ENCODE peak calls at places on chromosomes 12 and 14, in four cellular contexts. U, C, Y and N are unnamed samples.

GRCh38 chr12:58148405-58148804 is 207.0 kb downstream of the ATP23 start:
- DNase-seq in U (peak), C (no peak), Y (peak), N (no peak)

GRCh38 chr12:26768611-26769603 is 64.1 kb downstream of the ITPR2 start:
- DNase-seq in U (no peak), C (no peak), Y (no peak), N (no peak)

GRCh38 chr12:65608319-65608916 is 215.9 kb upstream of the HMGA2 start:
- DNase-seq in U (no peak), C (no peak), Y (peak), N (no peak)

GRCh38 chr12:27772328-27773049 is 7.5 kb upstream of the KLHL42 start:
- DNase-seq in U (no peak), C (no peak), Y (peak), N (no peak)

GRCh38 chr12:21113266-21113665 is 17.7 kb upstream of the SLCO1B1 start:
- DNase-seq in U (no peak), C (no peak), Y (no peak), N (no peak)

GRCh38 chr14:41899416-41899815 is 292.7 kb downstream of the LRFN5 start:
- DNase-seq in U (peak), C (no peak), Y (peak), N (no peak)

GRCh38 chr14:59832663-59833294 is 37.8 kb downstream of the RTN1 start:
- DNase-seq in U (no peak), C (no peak), Y (no peak), N (no peak)

GRCh38 chr12:3592856-3593625 is 102.0 kb downstream of the PRMT8 start:
- DNase-seq in U (no peak), C (no peak), Y (no peak), N (no peak)

GRCh38 chr12:53791735-53792326 is 40.1 kb upstream of the CISTR start:
- DNase-seq in U (no peak), C (peak), Y (peak), N (peak)

GRCh38 chr14:63383776-63384367 is 65.1 kb upstream of the GPHB5 start:
- DNase-seq in U (no peak), C (no peak), Y (no peak), N (no peak)

GRCh38 chr14:59582845-59583509 is 6.4 kb upstream of the CCDC175 start:
- DNase-seq in U (no peak), C (no peak), Y (no peak), N (no peak)

GRCh38 chr12:49294086-49294803 is 702 bp upstream of the PRPH start:
- DNase-seq in U (no peak), C (no peak), Y (no peak), N (no peak)

GRCh38 chr12:53060064-53060720 is 10.3 kb downstream of the TNS2 start:
- DNase-seq in U (no peak), C (no peak), Y (no peak), N (peak)

GRCh38 chr12:66164349-66164821 is 5.4 kb downstream of the TMBIM4 start:
- DNase-seq in U (peak), C (no peak), Y (peak), N (no peak)

GRCh38 chr14:95502381-95502950 is 14.0 kb downstream of the SYNE3 start:
- DNase-seq in U (no peak), C (no peak), Y (no peak), N (peak)

GRCh38 chr12:80868576-80868975 is 69.2 kb downstream of the LIN7A start:
- DNase-seq in U (no peak), C (no peak), Y (no peak), N (no peak)
- H3K27ac ChIP-seq in U (no peak), C (no peak), Y (no peak), N (no peak)

GRCh38 chr14:68549966-68550705 is 242.7 kb downstream of the ZFP36L1 start:
- DNase-seq in U (peak), C (no peak), Y (no peak), N (no peak)

GRCh38 chr14:68547305-68548193 is 245.3 kb downstream of the ZFP36L1 start:
- DNase-seq in U (peak), C (no peak), Y (peak), N (peak)

GRCh38 chr14:68549057-68549421 is 243.8 kb downstream of the ZFP36L1 start:
- DNase-seq in U (peak), C (no peak), Y (peak), N (peak)

GRCh38 chr14:68546839-68547238 is 246.0 kb downstream of the ZFP36L1 start:
- DNase-seq in U (peak), C (no peak), Y (peak), N (no peak)

DNA sequence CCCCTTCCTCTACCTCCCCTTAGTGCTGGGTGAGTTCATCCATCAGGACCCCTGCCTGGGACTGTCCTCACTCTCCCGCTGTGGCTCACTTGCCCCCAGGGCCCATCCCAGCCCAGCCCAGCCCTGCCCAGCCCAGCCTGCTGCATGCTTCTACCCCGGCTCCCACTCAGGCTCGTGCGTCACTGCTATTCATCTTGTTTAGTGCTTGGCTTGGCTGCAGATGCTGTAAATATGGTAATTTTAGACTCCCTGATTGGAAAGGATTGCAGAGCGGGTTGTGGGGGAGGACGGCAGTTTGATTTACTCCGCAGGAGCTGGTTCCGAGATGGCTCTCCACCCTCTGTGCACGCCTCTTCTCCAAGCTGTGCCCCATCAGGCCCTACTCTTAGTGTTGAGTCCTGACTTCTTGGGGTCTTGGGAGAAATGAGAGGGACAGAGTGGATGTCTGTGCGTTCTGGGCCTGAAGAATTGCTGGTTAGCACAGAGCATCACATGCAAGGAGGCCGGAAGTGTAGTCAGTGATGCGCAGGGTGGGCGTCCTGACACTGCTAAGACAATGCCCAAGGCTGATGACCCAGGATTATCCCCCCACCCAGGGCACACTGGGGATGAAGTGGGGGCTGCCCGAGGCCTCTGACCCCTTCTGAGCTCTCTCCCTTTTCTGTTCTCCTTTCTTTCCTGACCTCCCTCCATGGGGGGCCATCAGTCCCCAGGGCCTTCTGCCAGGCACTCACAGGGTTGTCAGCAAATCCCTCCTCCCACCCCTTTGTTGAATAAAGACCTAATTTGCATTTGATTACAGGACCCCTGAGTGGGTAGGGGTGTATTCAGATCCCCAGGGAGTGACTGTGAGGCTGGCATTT is 244.4 kb downstream of the ZFP36L1 start:
- DNase-seq in U (peak), C (no peak), Y (peak), N (peak)
- H3K27ac ChIP-seq in U (peak), C (no peak), Y (peak), N (peak)

DNA sequence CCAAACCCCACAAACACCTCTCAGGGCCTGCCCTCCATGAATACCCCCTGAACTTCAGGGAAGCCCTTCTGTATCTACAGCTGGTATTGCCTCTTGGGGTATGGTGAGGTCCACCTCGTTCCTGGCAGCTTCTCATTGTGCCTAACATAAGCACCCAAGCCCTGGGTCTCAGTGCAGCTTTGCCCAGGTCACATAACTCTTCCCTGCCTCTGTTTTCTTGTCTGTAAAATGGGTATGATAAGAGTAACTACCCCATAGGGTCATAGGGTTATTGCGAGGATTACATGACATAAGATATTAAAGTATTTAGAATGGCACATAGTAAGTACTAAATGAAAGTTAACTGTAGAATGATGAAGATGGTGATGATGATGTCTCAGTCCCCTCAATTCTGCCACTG is 190.0 kb upstream of the PWP1 start:
- DNase-seq in U (no peak), C (no peak), Y (no peak), N (no peak)
- H3K27ac ChIP-seq in U (no peak), C (no peak), Y (no peak), N (no peak)

GRCh38 chr12:117685115-117685926 is 283.5 kb downstream of the KSR2 start:
- DNase-seq in U (peak), C (no peak), Y (peak), N (no peak)

GRCh38 chr12:117686911-117687377 is 281.8 kb downstream of the KSR2 start:
- DNase-seq in U (peak), C (no peak), Y (peak), N (no peak)

GRCh38 chr12:117686210-117686609 is 282.6 kb downstream of the KSR2 start:
- DNase-seq in U (no peak), C (no peak), Y (no peak), N (no peak)

GRCh38 chr12:117680311-117680710 is 288.5 kb downstream of the KSR2 start:
- DNase-seq in U (no peak), C (no peak), Y (peak), N (no peak)

GRCh38 chr12:117684471-117684870 is 284.3 kb downstream of the KSR2 start:
- DNase-seq in U (no peak), C (no peak), Y (no peak), N (no peak)
- H3K27ac ChIP-seq in U (no peak), C (no peak), Y (peak), N (no peak)

GRCh38 chr12:51848843-51849735 is 571 bp upstream of the FIGNL2 start:
- DNase-seq in U (no peak), C (no peak), Y (no peak), N (no peak)

GRCh38 chr12:51851408-51852097 is 3.0 kb upstream of the FIGNL2 start:
- DNase-seq in U (no peak), C (no peak), Y (no peak), N (no peak)

GRCh38 chr12:51847830-51848727 is at the start of gene FIGNL2:
- DNase-seq in U (peak), C (no peak), Y (peak), N (no peak)

GRCh38 chr12:51850933-51851244 is 2.4 kb upstream of the FIGNL2 start:
- DNase-seq in U (no peak), C (no peak), Y (no peak), N (no peak)

GRCh38 chr12:51850081-51850932 is 1.8 kb upstream of the FIGNL2 start:
- DNase-seq in U (no peak), C (no peak), Y (no peak), N (no peak)
- H3K27ac ChIP-seq in U (no peak), C (no peak), Y (no peak), N (no peak)